ENCODE peak calls at places on chromosomes 2 and 18, in five cellular contexts. C is K562, Q is HepG2, X is SK-N-SH, N is GM12878. Z is an unnamed sample.

GRCh38 chr2:73101626-73102256 is 11.0 kb downstream of the RAB11FIP5 start:
- DNase-seq in C (no peak), N (no peak), Q (no peak), X (no peak), Z (no peak)

GRCh38 chr2:201707753-201708152 is 9.3 kb upstream of the MPP4 start:
- DNase-seq in C (no peak), Q (no peak), X (no peak), N (no peak), Z (no peak)

GRCh38 chr2:45699032-45699658 is 47.7 kb downstream of the PRKCE start:
- DNase-seq in N (no peak), Q (no peak), X (no peak), C (no peak), Z (no peak)

GRCh38 chr2:7071137-7071536 is 153.9 kb downstream of the RNF144A start:
- DNase-seq in Q (no peak), N (no peak), X (no peak), C (no peak), Z (no peak)

GRCh38 chr18:68667121-68667520 is 47.8 kb downstream of the TMX3 start:
- DNase-seq in Q (no peak), X (no peak), C (no peak), N (no peak), Z (no peak)

GRCh38 chr2:240781471-240782220 is 38.4 kb downstream of the KIF1A start:
- DNase-seq in C (no peak), X (no peak), Q (no peak), N (no peak), Z (no peak)

GRCh38 chr2:234488913-234489451 is 7.9 kb downstream of the ARL4C start:
- DNase-seq in Q (no peak), X (no peak), N (peak; percentile 51), C (no peak), Z (no peak)

GRCh38 chr2:205708231-205708631 is 25.9 kb downstream of the NRP2 start:
- DNase-seq in Q (no peak), X (no peak), C (no peak), N (no peak), Z (no peak)

GRCh38 chr2:167342769-167343168 is 454.5 kb downstream of the XIRP2 start:
- DNase-seq in Q (peak; percentile 14), C (no peak), N (no peak), X (peak; percentile 14), Z (no peak)

GRCh38 chr2:189723199-189723598 is 39.4 kb downstream of the OSGEPL1 start:
- DNase-seq in X (no peak), C (no peak), Q (no peak), N (no peak), Z (no peak)

GRCh38 chr2:236866542-236867340 is 218.9 kb upstream of the COPS8 start:
- DNase-seq in Q (no peak), N (no peak), C (no peak), X (no peak), Z (peak; percentile 23)

GRCh38 chr2:81481994-81482368 is 1177.4 kb upstream of the LRRTM1 start:
- DNase-seq in X (peak; percentile 3), C (no peak), Q (no peak), N (no peak), Z (no peak)

GRCh38 chr2:20823917-20824316 is 1.0 kb upstream of the LDAH start:
- DNase-seq in N (no peak), Q (no peak), C (no peak), X (no peak), Z (no peak)

GRCh38 chr2:75466708-75467311 is 93.9 kb downstream of the EVA1A start:
- DNase-seq in X (peak; percentile 22), N (no peak), C (peak; percentile 68), Q (peak; percentile 39), Z (no peak)

GRCh38 chr18:35371412-35372195 is 5.5 kb downstream of the ZNF396 start:
- DNase-seq in Q (no peak), X (no peak), N (no peak), C (no peak), Z (no peak)

GRCh38 chr2:62461707-62462106 is 44.3 kb downstream of the TMEM17 start:
- DNase-seq in N (no peak), Q (no peak), C (no peak), X (no peak), Z (no peak)

GRCh38 chr2:177830881-177831386 is 241.6 kb downstream of the PDE11A start:
- DNase-seq in N (no peak), C (no peak), X (no peak), Q (no peak), Z (no peak)

GRCh38 chr2:231648579-231649174 is 56.0 kb downstream of the TEX44 start:
- DNase-seq in C (no peak), Q (peak; percentile 65), N (no peak), X (peak; percentile 85), Z (peak; percentile 73)

GRCh38 chr2:136305517-136306192 is 187.7 kb upstream of the CXCR4 start:
- DNase-seq in C (no peak), N (no peak), Q (no peak), X (no peak), Z (peak; percentile 65)

GRCh38 chr2:41880561-41881243 is 167.1 kb upstream of the PKDCC start:
- DNase-seq in X (no peak), N (no peak), C (no peak), Q (no peak), Z (no peak)

GRCh38 chr2:42954227-42954962 is 162.0 kb upstream of the HAAO start:
- DNase-seq in X (no peak), N (no peak), C (no peak), Q (peak; percentile 57), Z (no peak)

GRCh38 chr2:184875212-184875611 is 276.9 kb downstream of the ZNF804A start:
- DNase-seq in Q (no peak), C (no peak), X (no peak), N (no peak), Z (no peak)

GRCh38 chr2:221156335-221156734 is 415.8 kb downstream of the EPHA4 start:
- DNase-seq in C (no peak), X (no peak), N (no peak), Q (no peak), Z (no peak)

GRCh38 chr2:234483568-234484251 is 13.2 kb downstream of the ARL4C start:
- DNase-seq in Q (no peak), X (no peak), C (no peak), N (peak; percentile 40), Z (peak; percentile 94)

GRCh38 chr2:70726947-70727725 is 40.9 kb downstream of the ADD2 start:
- DNase-seq in Q (no peak), X (no peak), C (no peak), N (no peak), Z (no peak)

GRCh38 chr2:145652992-145653545 is 1133.2 kb upstream of the ZEB2 start:
- DNase-seq in X (no peak), N (no peak), C (no peak), Q (no peak), Z (no peak)

GRCh38 chr2:231359948-231360347 is 35.6 kb upstream of the B3GNT7 start:
- DNase-seq in Q (no peak), N (no peak), C (no peak), X (peak; percentile 80), Z (no peak)

GRCh38 chr2:190881480-190882326 is 1.1 kb downstream of the GLS start:
- DNase-seq in X (peak; percentile 82), N (peak; percentile 80), C (peak; percentile 32), Q (peak; percentile 90), Z (peak; percentile 53)

GRCh38 chr2:190882327-190882766 is 1.7 kb downstream of the GLS start:
- DNase-seq in Q (no peak), C (no peak), X (no peak), N (peak; percentile 51), Z (no peak)

GRCh38 chr2:190880374-190881073 is at the start of gene GLS:
- DNase-seq in C (peak; percentile 74), X (peak; percentile 95), Q (peak; percentile 97), N (peak; percentile 86), Z (peak; percentile 80)

GRCh38 chr2:190881074-190881479 is 456 bp downstream of the GLS start:
- DNase-seq in N (no peak), Q (no peak), X (peak; percentile 64), C (no peak), Z (no peak)

GRCh38 chr2:190882831-190883582 is 2.4 kb downstream of the GLS start:
- DNase-seq in N (no peak), C (no peak), Q (no peak), X (no peak), Z (no peak)
- H3K27ac ChIP-seq in N (peak overlapping the region; percentile 95), C (peak overlapping the region; percentile 90), Q (peak overlapping the region; percentile 81), X (peak overlapping the region; percentile 90), Z (peak overlapping the region; percentile 85)

GRCh38 chr18:67359868-67360838 is 156.4 kb downstream of the DSEL start:
- DNase-seq in Q (peak; percentile 29), C (no peak), X (peak; percentile 20), N (no peak), Z (no peak)
- TF ChIP-seq GABPA in Q (no peak), C (no peak), X (no peak), N (no peak), Z (no peak)

GRCh38 chr18:5518179-5518770 is 25.5 kb downstream of the EPB41L3 start:
- DNase-seq in C (no peak), N (no peak), Q (no peak), X (no peak), Z (no peak)
- TF ChIP-seq REST in C (no peak), N (no peak), Q (no peak), X (no peak), Z (no peak)

GRCh38 chr2:36444206-36444605 is 88.6 kb downstream of the CRIM1 start:
- DNase-seq in N (no peak), X (no peak), Q (no peak), C (no peak), Z (no peak)

GRCh38 chr2:36449213-36449612 is 93.6 kb downstream of the CRIM1 start:
- DNase-seq in X (no peak), C (no peak), N (no peak), Q (no peak), Z (no peak)

GRCh38 chr2:36446258-36446657 is 90.7 kb downstream of the CRIM1 start:
- DNase-seq in X (no peak), N (no peak), Q (no peak), C (no peak), Z (no peak)

GRCh38 chr2:36441816-36442215 is 86.2 kb downstream of the CRIM1 start:
- DNase-seq in X (no peak), C (no peak), N (no peak), Q (no peak), Z (no peak)

GRCh38 chr2:36445191-36445590 is 89.6 kb downstream of the CRIM1 start:
- DNase-seq in N (no peak), C (no peak), X (no peak), Q (no peak), Z (no peak)
- H3K27ac ChIP-seq in N (no peak overlapping the region), C (no peak overlapping the region), X (no peak overlapping the region), Q (no peak overlapping the region), Z (no peak overlapping the region)

DNA sequence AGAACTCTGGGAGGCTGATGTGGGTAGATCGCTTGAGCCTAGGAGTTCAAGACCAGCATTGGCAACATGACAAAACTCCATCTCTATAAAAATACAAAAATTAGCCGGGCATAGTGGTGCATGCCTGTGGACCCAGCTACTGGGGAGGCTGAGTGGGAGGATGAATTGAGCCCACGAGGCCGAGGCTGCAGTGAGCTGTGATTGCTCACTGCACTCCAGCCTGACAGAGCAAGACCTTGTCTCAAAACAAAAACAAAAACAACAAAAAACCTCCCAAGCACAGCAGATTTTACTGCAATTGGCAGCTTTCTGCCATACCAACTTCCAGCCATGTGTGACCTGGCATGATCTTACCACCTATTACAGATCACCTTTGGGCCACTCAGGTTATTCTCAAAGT is 57.7 kb upstream of the LRPPRC start:
- DNase-seq in N (no peak), X (no peak), Q (no peak), C (no peak), Z (no peak)
- TF ChIP-seq GABPA in N (no peak), X (no peak), Q (no peak), C (no peak), Z (no peak)